ENCODE peak calls at places on chromosomes 6 and 20, in eight cellular contexts. One of them, this sample, is unnamed.

GRCh38 chr6:122283884-122284283 is 115.6 kb upstream of the HSF2 start:
- DNase-seq in NCI-H187: no peak
- DNase-seq in activated CD4-positive, CD25-positive, alpha-beta regulatory T cell: no peak
- DNase-seq in stimulated activated CD8-positive, alpha-beta memory T cell treated with anti-CD3 and anti-CD28 coated beads, Interleukin-2, amount 100 ng/mL, for 1 hour: no peak
- DNase-seq in HS-5: no peak
- DNase-seq in mesothelial cell of epicardium: no peak
- DNase-seq in foreskin fibroblast: no peak
- DNase-seq in ecto neural progenitor cell: no peak
- DNase-seq in this sample: no peak

GRCh38 chr6:63352587-63353281 is 33.0 kb upstream of the LGSN start:
- DNase-seq in NCI-H187: no peak
- DNase-seq in activated CD4-positive, CD25-positive, alpha-beta regulatory T cell: no peak
- DNase-seq in stimulated activated CD8-positive, alpha-beta memory T cell treated with anti-CD3 and anti-CD28 coated beads, Interleukin-2, amount 100 ng/mL, for 1 hour: no peak
- DNase-seq in HS-5: no peak
- DNase-seq in mesothelial cell of epicardium: no peak
- DNase-seq in foreskin fibroblast: no peak
- DNase-seq in ecto neural progenitor cell: peak; percentile 50
- DNase-seq in this sample: no peak

GRCh38 chr6:67667640-67668422 is 967.3 kb upstream of the ADGRB3 start:
- DNase-seq in NCI-H187: no peak
- DNase-seq in activated CD4-positive, CD25-positive, alpha-beta regulatory T cell: no peak
- DNase-seq in stimulated activated CD8-positive, alpha-beta memory T cell treated with anti-CD3 and anti-CD28 coated beads, Interleukin-2, amount 100 ng/mL, for 1 hour: no peak
- DNase-seq in HS-5: no peak
- DNase-seq in mesothelial cell of epicardium: no peak
- DNase-seq in foreskin fibroblast: no peak
- DNase-seq in ecto neural progenitor cell: no peak
- DNase-seq in this sample: no peak

GRCh38 chr6:150408842-150409241 is 40.0 kb downstream of the IYD start:
- DNase-seq in NCI-H187: no peak
- DNase-seq in activated CD4-positive, CD25-positive, alpha-beta regulatory T cell: no peak
- DNase-seq in stimulated activated CD8-positive, alpha-beta memory T cell treated with anti-CD3 and anti-CD28 coated beads, Interleukin-2, amount 100 ng/mL, for 1 hour: no peak
- DNase-seq in HS-5: no peak
- DNase-seq in mesothelial cell of epicardium: no peak
- DNase-seq in foreskin fibroblast: no peak
- DNase-seq in ecto neural progenitor cell: no peak
- DNase-seq in this sample: no peak

GRCh38 chr20:58550661-58551060 is 35.5 kb upstream of the APCDD1L start:
- DNase-seq in NCI-H187: no peak
- DNase-seq in activated CD4-positive, CD25-positive, alpha-beta regulatory T cell: no peak
- DNase-seq in stimulated activated CD8-positive, alpha-beta memory T cell treated with anti-CD3 and anti-CD28 coated beads, Interleukin-2, amount 100 ng/mL, for 1 hour: no peak
- DNase-seq in HS-5: no peak
- DNase-seq in mesothelial cell of epicardium: no peak
- DNase-seq in foreskin fibroblast: peak; percentile 40
- DNase-seq in ecto neural progenitor cell: no peak
- DNase-seq in this sample: peak; percentile 26

GRCh38 chr6:5950448-5950847 is 56.3 kb downstream of the NRN1 start:
- DNase-seq in NCI-H187: no peak
- DNase-seq in activated CD4-positive, CD25-positive, alpha-beta regulatory T cell: no peak
- DNase-seq in stimulated activated CD8-positive, alpha-beta memory T cell treated with anti-CD3 and anti-CD28 coated beads, Interleukin-2, amount 100 ng/mL, for 1 hour: no peak
- DNase-seq in HS-5: no peak
- DNase-seq in mesothelial cell of epicardium: no peak
- DNase-seq in foreskin fibroblast: no peak
- DNase-seq in ecto neural progenitor cell: no peak
- DNase-seq in this sample: no peak

GRCh38 chr20:760751-761417 is 7.4 kb downstream of the SLC52A3 start:
- DNase-seq in NCI-H187: no peak
- DNase-seq in activated CD4-positive, CD25-positive, alpha-beta regulatory T cell: no peak
- DNase-seq in stimulated activated CD8-positive, alpha-beta memory T cell treated with anti-CD3 and anti-CD28 coated beads, Interleukin-2, amount 100 ng/mL, for 1 hour: no peak
- DNase-seq in HS-5: no peak
- DNase-seq in mesothelial cell of epicardium: no peak
- DNase-seq in foreskin fibroblast: no peak
- DNase-seq in ecto neural progenitor cell: peak; percentile 83
- DNase-seq in this sample: peak; percentile 94

GRCh38 chr20:64037498-64038213 is 1.7 kb downstream of the C20orf204 start:
- DNase-seq in NCI-H187: no peak
- DNase-seq in activated CD4-positive, CD25-positive, alpha-beta regulatory T cell: no peak
- DNase-seq in stimulated activated CD8-positive, alpha-beta memory T cell treated with anti-CD3 and anti-CD28 coated beads, Interleukin-2, amount 100 ng/mL, for 1 hour: no peak
- DNase-seq in HS-5: no peak
- DNase-seq in mesothelial cell of epicardium: no peak
- DNase-seq in foreskin fibroblast: no peak
- DNase-seq in ecto neural progenitor cell: peak; percentile 54
- DNase-seq in this sample: no peak

GRCh38 chr6:80440496-80441160 is 334.2 kb downstream of the BCKDHB start:
- DNase-seq in NCI-H187: no peak
- DNase-seq in activated CD4-positive, CD25-positive, alpha-beta regulatory T cell: no peak
- DNase-seq in stimulated activated CD8-positive, alpha-beta memory T cell treated with anti-CD3 and anti-CD28 coated beads, Interleukin-2, amount 100 ng/mL, for 1 hour: no peak
- DNase-seq in HS-5: no peak
- DNase-seq in mesothelial cell of epicardium: no peak
- DNase-seq in foreskin fibroblast: no peak
- DNase-seq in ecto neural progenitor cell: no peak
- DNase-seq in this sample: no peak

GRCh38 chr6:30939473-30939872 is 1.3 kb upstream of the MUCL3 start:
- DNase-seq in NCI-H187: no peak
- DNase-seq in activated CD4-positive, CD25-positive, alpha-beta regulatory T cell: no peak
- DNase-seq in stimulated activated CD8-positive, alpha-beta memory T cell treated with anti-CD3 and anti-CD28 coated beads, Interleukin-2, amount 100 ng/mL, for 1 hour: no peak
- DNase-seq in HS-5: no peak
- DNase-seq in mesothelial cell of epicardium: no peak
- DNase-seq in foreskin fibroblast: no peak
- DNase-seq in ecto neural progenitor cell: no peak
- DNase-seq in this sample: no peak

GRCh38 chr6:42042108-42042507 is 8.2 kb upstream of the TAF8 start:
- DNase-seq in NCI-H187: no peak
- DNase-seq in activated CD4-positive, CD25-positive, alpha-beta regulatory T cell: no peak
- DNase-seq in stimulated activated CD8-positive, alpha-beta memory T cell treated with anti-CD3 and anti-CD28 coated beads, Interleukin-2, amount 100 ng/mL, for 1 hour: no peak
- DNase-seq in HS-5: no peak
- DNase-seq in mesothelial cell of epicardium: no peak
- DNase-seq in foreskin fibroblast: no peak
- DNase-seq in ecto neural progenitor cell: no peak
- DNase-seq in this sample: no peak

GRCh38 chr20:38939686-38940085 is 13.5 kb downstream of the FAM83D start:
- DNase-seq in NCI-H187: no peak
- DNase-seq in activated CD4-positive, CD25-positive, alpha-beta regulatory T cell: no peak
- DNase-seq in stimulated activated CD8-positive, alpha-beta memory T cell treated with anti-CD3 and anti-CD28 coated beads, Interleukin-2, amount 100 ng/mL, for 1 hour: no peak
- DNase-seq in HS-5: no peak
- DNase-seq in mesothelial cell of epicardium: no peak
- DNase-seq in foreskin fibroblast: no peak
- DNase-seq in ecto neural progenitor cell: no peak
- DNase-seq in this sample: no peak

GRCh38 chr6:16503919-16504554 is 257.2 kb downstream of the ATXN1 start:
- DNase-seq in NCI-H187: no peak
- DNase-seq in activated CD4-positive, CD25-positive, alpha-beta regulatory T cell: no peak
- DNase-seq in stimulated activated CD8-positive, alpha-beta memory T cell treated with anti-CD3 and anti-CD28 coated beads, Interleukin-2, amount 100 ng/mL, for 1 hour: no peak
- DNase-seq in HS-5: no peak
- DNase-seq in mesothelial cell of epicardium: no peak
- DNase-seq in foreskin fibroblast: no peak
- DNase-seq in ecto neural progenitor cell: no peak
- DNase-seq in this sample: no peak

GRCh38 chr6:14559754-14560527 is 442.4 kb downstream of the CD83 start:
- DNase-seq in NCI-H187: no peak
- DNase-seq in activated CD4-positive, CD25-positive, alpha-beta regulatory T cell: no peak
- DNase-seq in stimulated activated CD8-positive, alpha-beta memory T cell treated with anti-CD3 and anti-CD28 coated beads, Interleukin-2, amount 100 ng/mL, for 1 hour: no peak
- DNase-seq in HS-5: no peak
- DNase-seq in mesothelial cell of epicardium: no peak
- DNase-seq in foreskin fibroblast: peak; percentile 16
- DNase-seq in ecto neural progenitor cell: no peak
- DNase-seq in this sample: no peak

GRCh38 chr6:139474145-139475108 is 100.0 kb upstream of the CITED2 start:
- DNase-seq in NCI-H187: no peak
- DNase-seq in activated CD4-positive, CD25-positive, alpha-beta regulatory T cell: no peak
- DNase-seq in stimulated activated CD8-positive, alpha-beta memory T cell treated with anti-CD3 and anti-CD28 coated beads, Interleukin-2, amount 100 ng/mL, for 1 hour: no peak
- DNase-seq in HS-5: no peak
- DNase-seq in mesothelial cell of epicardium: no peak
- DNase-seq in foreskin fibroblast: no peak
- DNase-seq in ecto neural progenitor cell: no peak
- DNase-seq in this sample: no peak

GRCh38 chr6:5338177-5338960 is 77.1 kb downstream of the FARS2 start:
- DNase-seq in NCI-H187: no peak
- DNase-seq in activated CD4-positive, CD25-positive, alpha-beta regulatory T cell: no peak
- DNase-seq in stimulated activated CD8-positive, alpha-beta memory T cell treated with anti-CD3 and anti-CD28 coated beads, Interleukin-2, amount 100 ng/mL, for 1 hour: no peak
- DNase-seq in HS-5: no peak
- DNase-seq in mesothelial cell of epicardium: no peak
- DNase-seq in foreskin fibroblast: no peak
- DNase-seq in ecto neural progenitor cell: no peak
- DNase-seq in this sample: no peak

GRCh38 chr6:83047065-83047754 is 18.4 kb downstream of the UBE3D start:
- DNase-seq in NCI-H187: no peak
- DNase-seq in activated CD4-positive, CD25-positive, alpha-beta regulatory T cell: no peak
- DNase-seq in stimulated activated CD8-positive, alpha-beta memory T cell treated with anti-CD3 and anti-CD28 coated beads, Interleukin-2, amount 100 ng/mL, for 1 hour: no peak
- DNase-seq in HS-5: no peak
- DNase-seq in mesothelial cell of epicardium: no peak
- DNase-seq in foreskin fibroblast: no peak
- DNase-seq in ecto neural progenitor cell: no peak
- DNase-seq in this sample: no peak

GRCh38 chr20:967796-968742 is 34.0 kb downstream of the RSPO4 start:
- DNase-seq in NCI-H187: no peak
- DNase-seq in activated CD4-positive, CD25-positive, alpha-beta regulatory T cell: no peak
- DNase-seq in stimulated activated CD8-positive, alpha-beta memory T cell treated with anti-CD3 and anti-CD28 coated beads, Interleukin-2, amount 100 ng/mL, for 1 hour: no peak
- DNase-seq in HS-5: no peak
- DNase-seq in mesothelial cell of epicardium: no peak
- DNase-seq in foreskin fibroblast: peak; percentile 10
- DNase-seq in ecto neural progenitor cell: no peak
- DNase-seq in this sample: no peak

GRCh38 chr20:2101057-2101934 is at the start of gene STK35:
- DNase-seq in NCI-H187: no peak
- DNase-seq in activated CD4-positive, CD25-positive, alpha-beta regulatory T cell: peak; percentile 62
- DNase-seq in stimulated activated CD8-positive, alpha-beta memory T cell treated with anti-CD3 and anti-CD28 coated beads, Interleukin-2, amount 100 ng/mL, for 1 hour: no peak
- DNase-seq in HS-5: no peak
- DNase-seq in mesothelial cell of epicardium: peak; percentile 37
- DNase-seq in foreskin fibroblast: peak; percentile 50
- DNase-seq in ecto neural progenitor cell: peak; percentile 82
- DNase-seq in this sample: no peak

GRCh38 chr20:49656304-49656703 is 57.4 kb downstream of the B4GALT5 start:
- DNase-seq in NCI-H187: peak; percentile 54
- DNase-seq in activated CD4-positive, CD25-positive, alpha-beta regulatory T cell: no peak
- DNase-seq in stimulated activated CD8-positive, alpha-beta memory T cell treated with anti-CD3 and anti-CD28 coated beads, Interleukin-2, amount 100 ng/mL, for 1 hour: no peak
- DNase-seq in HS-5: no peak
- DNase-seq in mesothelial cell of epicardium: no peak
- DNase-seq in foreskin fibroblast: no peak
- DNase-seq in ecto neural progenitor cell: no peak
- DNase-seq in this sample: no peak

GRCh38 chr6:33622456-33623431 is 1.6 kb downstream of the ITPR3 start:
- DNase-seq in NCI-H187: no peak
- DNase-seq in activated CD4-positive, CD25-positive, alpha-beta regulatory T cell: no peak
- DNase-seq in stimulated activated CD8-positive, alpha-beta memory T cell treated with anti-CD3 and anti-CD28 coated beads, Interleukin-2, amount 100 ng/mL, for 1 hour: no peak
- DNase-seq in HS-5: no peak
- DNase-seq in mesothelial cell of epicardium: no peak
- DNase-seq in foreskin fibroblast: peak; percentile 53
- DNase-seq in ecto neural progenitor cell: peak; percentile 48
- DNase-seq in this sample: no peak

GRCh38 chr6:163392533-163392932 is 22.0 kb upstream of the QKI start:
- DNase-seq in NCI-H187: no peak
- DNase-seq in activated CD4-positive, CD25-positive, alpha-beta regulatory T cell: no peak
- DNase-seq in stimulated activated CD8-positive, alpha-beta memory T cell treated with anti-CD3 and anti-CD28 coated beads, Interleukin-2, amount 100 ng/mL, for 1 hour: no peak
- DNase-seq in HS-5: no peak
- DNase-seq in mesothelial cell of epicardium: no peak
- DNase-seq in foreskin fibroblast: peak; percentile 15
- DNase-seq in ecto neural progenitor cell: no peak
- DNase-seq in this sample: no peak

GRCh38 chr6:14981960-14982359 is 263.9 kb upstream of the JARID2 start:
- DNase-seq in NCI-H187: no peak
- DNase-seq in activated CD4-positive, CD25-positive, alpha-beta regulatory T cell: no peak
- DNase-seq in stimulated activated CD8-positive, alpha-beta memory T cell treated with anti-CD3 and anti-CD28 coated beads, Interleukin-2, amount 100 ng/mL, for 1 hour: no peak
- DNase-seq in HS-5: no peak
- DNase-seq in mesothelial cell of epicardium: no peak
- DNase-seq in foreskin fibroblast: no peak
- DNase-seq in ecto neural progenitor cell: no peak
- DNase-seq in this sample: no peak

GRCh38 chr20:10239954-10240353 is 21.3 kb downstream of the SNAP25 start:
- DNase-seq in NCI-H187: peak; percentile 45
- DNase-seq in activated CD4-positive, CD25-positive, alpha-beta regulatory T cell: no peak
- DNase-seq in stimulated activated CD8-positive, alpha-beta memory T cell treated with anti-CD3 and anti-CD28 coated beads, Interleukin-2, amount 100 ng/mL, for 1 hour: no peak
- DNase-seq in HS-5: no peak
- DNase-seq in mesothelial cell of epicardium: no peak
- DNase-seq in foreskin fibroblast: peak; percentile 35
- DNase-seq in ecto neural progenitor cell: no peak
- DNase-seq in this sample: no peak

GRCh38 chr6:26044140-26045045 is 42.8 kb upstream of the HFE start:
- DNase-seq in NCI-H187: no peak
- DNase-seq in activated CD4-positive, CD25-positive, alpha-beta regulatory T cell: no peak
- DNase-seq in stimulated activated CD8-positive, alpha-beta memory T cell treated with anti-CD3 and anti-CD28 coated beads, Interleukin-2, amount 100 ng/mL, for 1 hour: no peak
- DNase-seq in HS-5: no peak
- DNase-seq in mesothelial cell of epicardium: no peak
- DNase-seq in foreskin fibroblast: no peak
- DNase-seq in ecto neural progenitor cell: no peak
- DNase-seq in this sample: no peak

GRCh38 chr20:41650221-41650948 is 32.2 kb upstream of the CHD6 start:
- DNase-seq in NCI-H187: peak; percentile 58
- DNase-seq in activated CD4-positive, CD25-positive, alpha-beta regulatory T cell: no peak
- DNase-seq in stimulated activated CD8-positive, alpha-beta memory T cell treated with anti-CD3 and anti-CD28 coated beads, Interleukin-2, amount 100 ng/mL, for 1 hour: no peak
- DNase-seq in HS-5: no peak
- DNase-seq in mesothelial cell of epicardium: no peak
- DNase-seq in foreskin fibroblast: no peak
- DNase-seq in ecto neural progenitor cell: no peak
- DNase-seq in this sample: no peak

GRCh38 chr6:152695317-152696043 is 2.2 kb upstream of the MYCT1 start:
- DNase-seq in NCI-H187: no peak
- DNase-seq in activated CD4-positive, CD25-positive, alpha-beta regulatory T cell: no peak
- DNase-seq in stimulated activated CD8-positive, alpha-beta memory T cell treated with anti-CD3 and anti-CD28 coated beads, Interleukin-2, amount 100 ng/mL, for 1 hour: no peak
- DNase-seq in HS-5: no peak
- DNase-seq in mesothelial cell of epicardium: no peak
- DNase-seq in foreskin fibroblast: no peak
- DNase-seq in ecto neural progenitor cell: no peak
- DNase-seq in this sample: no peak

GRCh38 chr20:48635791-48636267 is 192.0 kb downstream of the PREX1 start:
- DNase-seq in NCI-H187: peak; percentile 7
- DNase-seq in activated CD4-positive, CD25-positive, alpha-beta regulatory T cell: peak; percentile 60
- DNase-seq in stimulated activated CD8-positive, alpha-beta memory T cell treated with anti-CD3 and anti-CD28 coated beads, Interleukin-2, amount 100 ng/mL, for 1 hour: peak; percentile 19
- DNase-seq in HS-5: peak; percentile 55
- DNase-seq in mesothelial cell of epicardium: peak; percentile 49
- DNase-seq in foreskin fibroblast: peak; percentile 28
- DNase-seq in ecto neural progenitor cell: peak; percentile 81
- DNase-seq in this sample: peak; percentile 84

GRCh38 chr20:50366270-50367103 is 143.7 kb upstream of the PTPN1 start:
- DNase-seq in NCI-H187: peak; percentile 50
- DNase-seq in activated CD4-positive, CD25-positive, alpha-beta regulatory T cell: no peak
- DNase-seq in stimulated activated CD8-positive, alpha-beta memory T cell treated with anti-CD3 and anti-CD28 coated beads, Interleukin-2, amount 100 ng/mL, for 1 hour: no peak
- DNase-seq in HS-5: no peak
- DNase-seq in mesothelial cell of epicardium: no peak
- DNase-seq in foreskin fibroblast: peak; percentile 85
- DNase-seq in ecto neural progenitor cell: no peak
- DNase-seq in this sample: no peak

GRCh38 chr20:17559338-17559737 is 10.5 kb upstream of the DSTN start:
- DNase-seq in NCI-H187: no peak
- DNase-seq in activated CD4-positive, CD25-positive, alpha-beta regulatory T cell: no peak
- DNase-seq in stimulated activated CD8-positive, alpha-beta memory T cell treated with anti-CD3 and anti-CD28 coated beads, Interleukin-2, amount 100 ng/mL, for 1 hour: no peak
- DNase-seq in HS-5: no peak
- DNase-seq in mesothelial cell of epicardium: no peak
- DNase-seq in foreskin fibroblast: no peak
- DNase-seq in ecto neural progenitor cell: no peak
- DNase-seq in this sample: peak; percentile 39

This sample was measured in H1.